ENCODE peak calls at places on chromosomes 6 and 20, in eight cellular contexts. H, D, V, B, P, C, R and L are unnamed samples.

GRCh38 chr20:41370176-41370575 is 3.6 kb upstream of the EMILIN3 start:
- DNase-seq in H (no peak), D (no peak), V (no peak), B (no peak), P (no peak), C (no peak), R (no peak), L (no peak)

GRCh38 chr20:46940616-46941015 is 46.0 kb downstream of the EYA2 start:
- DNase-seq in H (no peak), D (no peak), V (no peak), B (no peak), P (no peak), C (no peak), R (no peak), L (no peak)

GRCh38 chr20:57664476-57664875 is 44.2 kb upstream of the ZBP1 start:
- DNase-seq in H (no peak), D (no peak), V (no peak), B (no peak), P (peak), C (no peak), R (no peak), L (no peak)

GRCh38 chr6:139676718-139677117 is 302.3 kb upstream of the CITED2 start:
- DNase-seq in H (no peak), D (no peak), V (no peak), B (no peak), P (no peak), C (no peak), R (no peak), L (no peak)

GRCh38 chr20:59608871-59609270 is 4.5 kb downstream of the PHACTR3 start:
- DNase-seq in H (no peak), D (no peak), V (no peak), B (no peak), P (no peak), C (no peak), R (no peak), L (no peak)

GRCh38 chr20:10953437-10953836 is 279.6 kb upstream of the JAG1 start:
- DNase-seq in H (no peak), D (no peak), V (no peak), B (no peak), P (no peak), C (no peak), R (no peak), L (no peak)

GRCh38 chr6:156780117-156780641 is 3.0 kb downstream of the ARID1B start:
- DNase-seq in H (peak), D (peak), V (peak), B (peak), P (no peak), C (peak), R (peak), L (peak)

GRCh38 chr6:6788394-6789020 is 200.0 kb downstream of the LY86 start:
- DNase-seq in H (no peak), D (peak), V (peak), B (no peak), P (no peak), C (no peak), R (no peak), L (peak)

GRCh38 chr6:56751604-56752003 is 108.9 kb upstream of the DST start:
- DNase-seq in H (no peak), D (no peak), V (no peak), B (no peak), P (no peak), C (no peak), R (no peak), L (no peak)

GRCh38 chr6:113103618-113104390 is 753.3 kb upstream of the MARCKS start:
- DNase-seq in H (peak), D (peak), V (no peak), B (peak), P (no peak), C (no peak), R (peak), L (no peak)

GRCh38 chr20:47042464-47042863 is 147.8 kb downstream of the EYA2 start:
- DNase-seq in H (no peak), D (no peak), V (no peak), B (no peak), P (no peak), C (no peak), R (no peak), L (no peak)

GRCh38 chr6:65707134-65707826 is at the start of gene EYS:
- DNase-seq in H (no peak), D (no peak), V (no peak), B (no peak), P (no peak), C (no peak), R (no peak), L (no peak)

GRCh38 chr20:40720826-40721225 is 31.8 kb upstream of the MAFB start:
- DNase-seq in H (no peak), D (no peak), V (no peak), B (no peak), P (no peak), C (no peak), R (no peak), L (no peak)

GRCh38 chr6:130513770-130514169 is 148.0 kb downstream of the TMEM200A start:
- DNase-seq in H (peak), D (peak), V (peak), B (peak), P (no peak), C (peak), R (peak), L (peak)

GRCh38 chr6:170046786-170047626 is 243.9 kb downstream of the DLL1 start:
- DNase-seq in H (no peak), D (peak), V (no peak), B (no peak), P (peak), C (no peak), R (no peak), L (no peak)

GRCh38 chr6:45737331-45738056 is 278.2 kb downstream of the CLIC5 start:
- DNase-seq in H (no peak), D (no peak), V (no peak), B (no peak), P (no peak), C (no peak), R (no peak), L (peak)

GRCh38 chr6:140283197-140283596 is 908.7 kb upstream of the CITED2 start:
- DNase-seq in H (no peak), D (no peak), V (no peak), B (no peak), P (no peak), C (no peak), R (no peak), L (no peak)

GRCh38 chr6:27503436-27504030 is 30.6 kb upstream of the ZNF184 start:
- DNase-seq in H (peak), D (peak), V (peak), B (peak), P (peak), C (peak), R (peak), L (peak)

GRCh38 chr6:37188962-37189510 is 19.1 kb downstream of the PIM1 start:
- DNase-seq in H (no peak), D (no peak), V (no peak), B (no peak), P (no peak), C (no peak), R (no peak), L (no peak)

GRCh38 chr20:60334936-60335335 is 376.7 kb downstream of the CDH26 start:
- DNase-seq in H (no peak), D (no peak), V (no peak), B (no peak), P (no peak), C (no peak), R (no peak), L (no peak)

GRCh38 chr6:152099816-152100618 is 292.5 kb downstream of the ESR1 start:
- DNase-seq in H (no peak), D (peak), V (peak), B (no peak), P (peak), C (no peak), R (no peak), L (no peak)

GRCh38 chr20:36792422-36792821 is 18.9 kb upstream of the DSN1 start:
- DNase-seq in H (peak), D (peak), V (no peak), B (peak), P (no peak), C (no peak), R (peak), L (peak)

GRCh38 chr20:9485614-9486325 is 28.6 kb upstream of the LAMP5 start:
- DNase-seq in H (no peak), D (no peak), V (no peak), B (no peak), P (no peak), C (no peak), R (no peak), L (no peak)

GRCh38 chr20:57670288-57671071 is 39.3 kb downstream of the PMEPA1 start:
- DNase-seq in H (no peak), D (no peak), V (no peak), B (no peak), P (no peak), C (no peak), R (no peak), L (no peak)

GRCh38 chr20:25048519-25048952 is 9.4 kb downstream of the ACSS1 start:
- DNase-seq in H (no peak), D (no peak), V (no peak), B (no peak), P (peak), C (no peak), R (no peak), L (no peak)

GRCh38 chr6:80003841-80004198 is 629 bp upstream of the TTK start:
- DNase-seq in H (no peak), D (no peak), V (peak), B (no peak), P (peak), C (peak), R (no peak), L (no peak)

GRCh38 chr6:6546318-6547110 is 42.0 kb upstream of the LY86 start:
- DNase-seq in H (peak), D (peak), V (no peak), B (no peak), P (peak), C (peak), R (no peak), L (peak)

DNA sequence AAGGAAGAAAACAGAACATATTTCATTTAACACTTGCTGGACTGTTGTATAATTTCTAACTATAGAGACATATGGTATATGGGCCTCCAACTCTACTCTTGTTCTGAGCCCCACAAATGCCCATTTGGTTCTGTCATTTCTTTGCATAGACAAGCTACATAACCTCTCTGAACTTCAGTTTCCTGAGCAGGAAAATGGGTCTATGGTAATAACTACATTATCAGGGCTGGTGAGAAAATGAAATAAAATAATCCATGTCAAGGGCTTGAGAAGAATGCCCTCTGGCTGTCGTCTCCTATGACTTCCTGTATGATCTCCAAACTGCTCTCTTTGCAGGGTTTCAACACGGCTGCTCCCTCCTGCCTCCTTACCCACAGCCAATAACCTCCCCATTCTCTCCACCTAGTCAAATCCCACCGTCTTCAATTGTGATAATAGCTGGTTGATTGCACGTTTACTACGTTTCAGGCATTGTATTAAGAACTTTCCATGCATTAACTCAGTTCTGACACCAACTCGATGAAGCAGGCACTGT is 12.0 kb downstream of the ZCCHC3 start:
- DNase-seq in H (no peak), D (peak), V (no peak), B (no peak), P (no peak), C (no peak), R (no peak), L (no peak)
- TF ChIP-seq CTCF in H (no peak), D (no peak), V (no peak), B (no peak), P (no peak), C (no peak), R (peak), L (no peak)

GRCh38 chr6:34414999-34415858 is 10.6 kb downstream of the RPS10 start:
- DNase-seq in H (peak), D (peak), V (peak), B (peak), P (no peak), C (peak), R (peak), L (peak)
- TF ChIP-seq CTCF in H (peak), D (peak), V (peak), B (peak), P (peak), C (peak), R (peak), L (peak)

GRCh38 chr20:14264869-14265268 is 72.5 kb downstream of the FLRT3 start:
- DNase-seq in H (no peak), D (peak), V (no peak), B (no peak), P (no peak), C (no peak), R (peak), L (no peak)
- TF ChIP-seq CTCF in H (peak), D (peak), V (peak), B (peak), P (peak), C (no peak), R (peak), L (no peak)

DNA sequence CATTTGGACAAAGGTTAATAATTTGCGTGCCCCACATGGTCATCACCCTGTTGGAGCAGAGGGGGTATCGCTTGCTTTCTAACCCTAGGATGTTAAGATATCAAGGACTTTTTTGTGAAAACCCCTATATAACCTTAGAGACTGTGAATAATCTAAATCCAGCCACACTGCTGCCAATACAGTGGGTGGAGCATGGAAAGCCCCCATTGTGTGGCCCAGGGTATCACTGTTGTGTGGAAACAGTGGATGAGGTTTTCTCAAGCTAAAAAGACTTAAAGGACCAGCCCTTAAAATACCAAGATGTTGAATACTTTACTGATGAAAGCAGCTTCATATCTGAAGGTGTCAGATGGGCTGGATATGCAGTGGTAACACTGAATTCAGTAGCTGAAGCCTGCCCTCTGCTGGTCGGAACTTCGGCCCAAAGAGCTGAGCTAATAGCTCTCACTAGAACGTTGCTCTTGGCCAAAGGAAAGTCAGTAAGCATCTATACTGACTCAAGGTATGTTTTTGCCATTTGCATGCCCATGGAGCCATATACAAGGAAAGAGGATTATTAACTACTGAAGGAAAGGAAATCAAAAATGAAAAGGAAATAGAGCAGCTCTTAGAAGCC is 695.2 kb downstream of the PHF3 start:
- DNase-seq in H (peak), D (peak), V (peak), B (peak), P (peak), C (peak), R (peak), L (peak)
- TF ChIP-seq CTCF in H (peak), D (peak), V (peak), B (peak), P (peak), C (peak), R (peak), L (peak)

GRCh38 chr6:108702106-108702851 is 141.6 kb downstream of the FOXO3 start:
- DNase-seq in H (no peak), D (no peak), V (no peak), B (no peak), P (no peak), C (no peak), R (no peak), L (no peak)
- TF ChIP-seq CTCF in H (no peak), D (no peak), V (no peak), B (no peak), P (no peak), C (no peak), R (no peak), L (no peak)

GRCh38 chr20:16748058-16748457 is at the start of gene OTOR:
- DNase-seq in H (no peak), D (no peak), V (no peak), B (no peak), P (no peak), C (no peak), R (no peak), L (no peak)

GRCh38 chr20:16747291-16747811 is 807 bp upstream of the OTOR start:
- DNase-seq in H (no peak), D (no peak), V (no peak), B (no peak), P (no peak), C (no peak), R (no peak), L (no peak)

GRCh38 chr20:16752082-16752481 is 3.9 kb downstream of the OTOR start:
- DNase-seq in H (no peak), D (no peak), V (no peak), B (no peak), P (no peak), C (no peak), R (no peak), L (peak)

GRCh38 chr20:16752901-16753300 is 4.7 kb downstream of the OTOR start:
- DNase-seq in H (no peak), D (no peak), V (no peak), B (no peak), P (no peak), C (no peak), R (no peak), L (no peak)

DNA sequence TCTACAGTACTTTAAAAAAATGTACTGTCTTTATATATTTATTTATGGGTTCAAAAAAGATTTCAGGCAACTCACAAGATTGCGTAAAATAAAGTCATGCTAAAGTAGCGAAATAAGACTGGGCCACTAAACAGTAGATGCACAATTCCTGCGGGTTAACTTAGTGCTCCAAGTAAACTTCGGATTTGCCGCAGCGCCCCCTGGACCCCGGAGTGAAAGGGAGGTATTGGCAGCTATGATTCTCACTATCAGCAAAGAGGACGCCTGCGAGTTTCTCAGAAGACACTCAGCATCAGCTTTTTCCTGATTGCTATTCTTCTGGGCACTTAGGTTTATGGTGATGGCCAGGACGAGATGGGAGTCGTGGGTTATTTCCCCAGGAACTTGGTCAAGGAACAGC is 1.4 kb downstream of the OTOR start:
- DNase-seq in H (no peak), D (no peak), V (no peak), B (no peak), P (no peak), C (no peak), R (no peak), L (no peak)
- TF ChIP-seq CTCF in H (no peak), D (no peak), V (no peak), B (peak), P (no peak), C (no peak), R (peak), L (no peak)